ENCODE peak calls at places on chromosomes 4 and X, in eight cellular contexts. O is tibial nerve; Q is adrenal gland; T is breast epithelium; A is A549; W is CD8-positive, alpha-beta memory T cell; N is mesenchymal stem cell; M is stomach. X is an unnamed sample.

GRCh38 chr4:111510535-111510934 is 634.7 kb upstream of the FAM241A start:
- DNase-seq in O (no peak), T (no peak), M (no peak), Q (no peak), W (no peak), N (no peak), A (peak), X (no peak)

GRCh38 chr4:133711817-133712216 is 489.8 kb downstream of the PABPC4L start:
- DNase-seq in Q (no peak), N (peak), W (no peak), O (no peak), M (no peak), T (no peak), A (peak), X (no peak)

GRCh38 chrX:136477026-136477425 is 10.7 kb upstream of the BRS3 start:
- DNase-seq in N (no peak), O (no peak), A (no peak), Q (no peak), M (no peak), T (no peak), W (no peak), X (no peak)

GRCh38 chr4:169229571-169230028 is 41.2 kb downstream of the SH3RF1 start:
- DNase-seq in T (no peak), W (no peak), O (no peak), N (peak), A (peak), Q (no peak), M (no peak), X (no peak)

GRCh38 chr4:101785476-101785875 is 5.1 kb upstream of the BANK1 start:
- DNase-seq in A (no peak), Q (no peak), M (no peak), W (no peak), O (no peak), T (no peak), N (no peak), X (peak)

GRCh38 chr4:101222156-101222845 is 125.0 kb downstream of the PPP3CA start:
- DNase-seq in O (no peak), Q (no peak), A (no peak), M (no peak), N (no peak), W (no peak), T (no peak), X (no peak)

GRCh38 chrX:40132751-40133150 is 35.0 kb upstream of the BCOR start:
- DNase-seq in Q (peak), O (peak), N (peak), W (no peak), A (peak), M (peak), T (no peak), X (peak)

GRCh38 chr4:43690121-43690520 is 758.5 kb downstream of the KCTD8 start:
- DNase-seq in O (no peak), Q (no peak), A (no peak), N (no peak), W (no peak), T (no peak), M (no peak), X (no peak)

GRCh38 chrX:108001218-108001814 is 19.1 kb upstream of the TEX13B start:
- DNase-seq in T (no peak), A (peak), Q (no peak), M (no peak), W (peak), N (peak), O (no peak), X (peak)

GRCh38 chr4:73523126-73523525 is 41.6 kb downstream of the AFM start:
- DNase-seq in O (no peak), A (no peak), M (no peak), T (no peak), Q (no peak), N (no peak), W (no peak), X (no peak)

GRCh38 chr4:182307746-182308145 is 64.5 kb downstream of the TENM3 start:
- DNase-seq in W (no peak), A (no peak), Q (peak), M (no peak), T (peak), O (peak), N (peak), X (no peak)

GRCh38 chr4:84804126-84804525 is 162.4 kb downstream of the WDFY3 start:
- DNase-seq in M (no peak), A (no peak), Q (no peak), N (peak), O (no peak), T (no peak), W (no peak), X (no peak)

DNA sequence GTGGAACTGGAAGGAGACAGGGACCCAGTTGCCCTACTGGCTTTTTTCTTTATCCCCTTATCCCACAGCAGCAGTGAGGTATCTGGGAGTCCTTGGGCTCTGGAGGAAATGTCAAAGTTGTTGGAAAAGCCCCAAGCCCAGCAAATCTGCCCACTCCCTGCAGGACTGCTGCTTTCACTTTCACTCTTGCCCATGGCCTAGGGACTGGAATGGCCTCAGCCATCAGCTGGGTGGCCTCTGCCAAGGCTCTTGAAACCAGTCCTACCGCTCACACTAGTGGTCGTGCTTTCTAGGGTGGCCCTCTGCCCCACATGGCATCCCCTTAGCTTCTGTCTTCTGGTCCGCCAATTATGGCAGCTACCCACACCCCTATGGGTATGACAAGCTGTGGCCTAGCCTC is 9.7 kb upstream of the RHOXF1 start:
- DNase-seq in Q (peak), T (no peak), W (no peak), M (no peak), N (peak), A (no peak), O (no peak), X (peak)
- H3K27ac ChIP-seq in Q (no peak), T (no peak), W (no peak), M (no peak), N (no peak), A (no peak), O (no peak), X (no peak)

DNA sequence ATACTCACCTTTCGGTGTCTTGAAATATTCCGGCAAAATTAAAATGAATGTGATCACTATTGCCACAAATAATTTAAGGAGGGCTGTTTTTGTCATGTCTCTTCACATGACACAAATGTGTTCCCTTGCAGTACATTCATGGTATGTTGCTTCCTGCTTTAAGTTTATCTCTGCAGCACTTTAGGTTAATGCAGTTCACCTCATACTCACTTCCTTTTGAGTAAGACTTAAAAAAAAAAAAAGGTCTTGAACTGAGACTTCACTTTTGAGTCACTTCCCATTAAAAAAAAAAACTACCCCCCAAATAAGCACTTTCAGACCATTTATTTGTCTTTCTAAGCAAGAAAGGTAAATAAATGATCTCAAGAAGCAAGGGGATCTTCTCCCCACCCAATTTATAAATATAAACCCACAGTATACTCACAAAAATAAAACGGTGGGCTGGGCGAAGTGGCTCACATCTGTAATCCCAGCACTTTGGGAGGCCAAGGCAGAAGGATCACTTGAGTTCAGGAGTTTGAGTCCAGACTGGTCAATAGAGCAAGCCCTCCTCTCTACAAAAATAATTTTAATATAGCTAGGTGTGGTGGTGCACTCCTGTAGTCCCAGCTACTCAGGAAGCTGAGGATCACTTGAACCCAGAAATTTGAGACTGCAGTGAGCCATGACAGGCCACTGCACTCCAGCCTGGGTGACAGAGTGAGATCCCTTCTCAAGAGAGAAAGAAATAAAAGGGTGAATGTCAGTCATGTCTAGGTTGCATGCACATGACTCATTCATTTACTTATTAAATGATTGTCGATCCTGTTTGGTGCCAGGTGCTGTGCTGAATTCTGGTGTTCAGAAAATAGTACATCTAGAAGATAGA is at the start of gene TMEM156:
- DNase-seq in T (no peak), M (no peak), N (peak), A (peak), Q (no peak), O (no peak), W (peak), X (peak)
- H3K4me3 ChIP-seq in T (no peak), M (no peak), N (no peak), A (peak), Q (no peak), O (no peak), W (peak), X (no peak)

DNA sequence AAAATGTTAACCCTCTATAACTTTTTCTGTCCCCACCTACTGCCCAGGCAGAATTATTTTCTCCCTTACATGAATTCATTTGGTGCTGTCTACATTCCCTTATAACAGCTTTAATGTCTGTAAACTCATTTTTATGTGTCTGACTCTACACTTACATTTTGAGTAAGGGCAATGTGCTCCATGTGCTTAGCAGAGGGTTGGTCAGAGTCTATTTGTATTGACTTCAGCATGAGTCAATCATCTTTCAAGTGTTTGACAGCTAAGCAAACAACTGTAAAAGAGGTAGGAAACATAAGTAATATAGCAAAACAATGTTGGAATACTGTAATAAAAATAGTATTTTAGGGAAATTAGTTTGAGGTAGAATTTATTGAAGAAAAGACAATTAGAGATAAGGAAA is 6.3 kb downstream of the IL15 start:
- DNase-seq in O (no peak), T (no peak), A (peak), M (no peak), N (no peak), W (no peak), Q (no peak), X (no peak)
- H3K27ac ChIP-seq in O (no peak), T (no peak), A (peak), M (peak), N (no peak), W (no peak), Q (no peak), X (no peak)

DNA sequence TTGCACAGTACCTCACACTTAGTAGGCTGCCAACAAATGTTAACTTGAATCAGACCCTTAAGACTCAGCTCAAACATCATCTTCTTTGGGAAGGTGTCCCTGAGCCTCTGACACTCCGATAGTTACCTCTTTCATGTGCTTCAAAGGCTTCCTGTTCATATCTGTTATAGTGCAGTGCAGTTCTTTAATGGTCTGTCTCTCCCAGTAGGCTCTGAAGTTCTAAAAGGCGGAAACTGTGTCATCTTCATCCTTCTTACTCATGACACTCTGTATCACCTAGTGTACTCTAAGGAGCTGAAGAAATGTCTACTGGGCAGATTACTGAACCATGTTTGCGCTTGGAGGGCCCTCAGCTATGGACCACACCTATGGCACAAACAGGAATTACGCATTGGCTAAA is 2.1 kb upstream of the DIAPH2 start:
- DNase-seq in O (no peak), A (no peak), Q (no peak), W (peak), T (no peak), N (no peak), M (no peak), X (no peak)
- H3K4me3 ChIP-seq in O (no peak), A (no peak), Q (no peak), W (no peak), T (no peak), N (no peak), M (no peak), X (no peak)

DNA sequence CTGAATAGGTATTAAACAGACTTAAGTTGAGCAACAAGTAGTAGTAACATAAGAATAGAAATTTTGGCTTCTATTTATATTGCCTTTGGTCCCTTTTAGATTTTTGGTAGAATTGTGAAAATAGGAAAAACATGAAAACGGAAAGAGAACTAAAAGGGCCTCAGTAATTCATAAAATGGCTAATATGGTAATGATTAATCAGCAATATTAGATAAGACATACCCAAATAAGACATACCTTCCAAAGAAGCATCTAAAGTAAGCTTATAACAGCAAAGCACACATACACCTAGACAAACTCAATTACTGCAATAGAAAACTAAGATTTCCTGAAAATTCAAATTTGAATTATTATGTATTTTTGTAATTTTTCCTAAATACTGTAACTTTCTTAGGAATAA is 46.4 kb downstream of the CHIC2 start:
- DNase-seq in O (no peak), T (no peak), M (no peak), A (no peak), Q (no peak), N (no peak), W (no peak), X (no peak)
- H3K27ac ChIP-seq in O (no peak), T (no peak), M (no peak), A (no peak), Q (no peak), N (no peak), W (no peak), X (no peak)

DNA sequence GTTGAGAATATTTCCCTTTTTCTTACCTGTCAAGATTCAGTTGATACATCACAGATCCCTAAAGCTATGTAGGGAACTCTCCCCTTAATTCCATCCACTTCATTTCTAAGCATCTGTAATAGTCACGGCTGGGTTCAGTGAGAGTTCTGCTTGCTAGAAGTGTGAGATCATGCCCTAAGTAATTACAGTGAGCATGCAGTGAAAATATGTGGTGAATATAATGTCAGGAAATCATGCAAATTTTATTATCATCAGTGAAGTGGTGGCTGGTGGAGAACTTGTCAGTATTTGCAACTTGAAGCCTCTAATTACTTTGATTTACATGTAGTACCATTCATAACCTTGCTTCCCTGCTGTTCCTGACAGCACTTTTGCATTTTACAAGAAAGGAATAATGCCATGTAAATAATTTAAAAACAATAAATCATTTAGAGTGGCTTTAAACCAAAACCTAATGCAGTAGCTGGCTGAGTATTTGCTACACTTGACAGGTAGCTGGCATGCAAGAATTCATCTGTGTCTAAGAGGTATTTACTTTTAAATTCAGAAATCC is 28.3 kb upstream of the CFAP299 start:
- DNase-seq in A (no peak), N (peak), M (no peak), T (no peak), Q (no peak), O (no peak), W (no peak), X (no peak)
- H3K4me3 ChIP-seq in A (no peak), N (no peak), M (no peak), T (no peak), Q (no peak), O (no peak), W (no peak), X (no peak)

GRCh38 chr4:55365347-55365728 is 19.3 kb downstream of the SRD5A3 start:
- DNase-seq in A (no peak), Q (no peak), O (no peak), T (no peak), M (no peak), N (no peak), W (no peak), X (no peak)

GRCh38 chr4:55366621-55367020 is 20.6 kb downstream of the SRD5A3 start:
- DNase-seq in O (no peak), A (no peak), Q (no peak), T (no peak), M (no peak), W (no peak), N (no peak), X (no peak)

GRCh38 chr4:55364691-55365346 is 18.8 kb downstream of the SRD5A3 start:
- DNase-seq in W (no peak), A (no peak), N (no peak), O (no peak), Q (no peak), M (no peak), T (no peak), X (no peak)

GRCh38 chr4:55369968-55370367 is 23.9 kb downstream of the SRD5A3 start:
- DNase-seq in T (no peak), A (no peak), N (no peak), M (no peak), Q (no peak), O (no peak), W (no peak), X (no peak)

GRCh38 chr4:55367084-55367722 is 21.2 kb downstream of the SRD5A3 start:
- DNase-seq in A (no peak), T (no peak), N (no peak), W (no peak), Q (no peak), O (no peak), M (no peak), X (no peak)
- H3K27ac ChIP-seq in A (no peak), T (no peak), N (peak), W (no peak), Q (no peak), O (no peak), M (no peak), X (no peak)

DNA sequence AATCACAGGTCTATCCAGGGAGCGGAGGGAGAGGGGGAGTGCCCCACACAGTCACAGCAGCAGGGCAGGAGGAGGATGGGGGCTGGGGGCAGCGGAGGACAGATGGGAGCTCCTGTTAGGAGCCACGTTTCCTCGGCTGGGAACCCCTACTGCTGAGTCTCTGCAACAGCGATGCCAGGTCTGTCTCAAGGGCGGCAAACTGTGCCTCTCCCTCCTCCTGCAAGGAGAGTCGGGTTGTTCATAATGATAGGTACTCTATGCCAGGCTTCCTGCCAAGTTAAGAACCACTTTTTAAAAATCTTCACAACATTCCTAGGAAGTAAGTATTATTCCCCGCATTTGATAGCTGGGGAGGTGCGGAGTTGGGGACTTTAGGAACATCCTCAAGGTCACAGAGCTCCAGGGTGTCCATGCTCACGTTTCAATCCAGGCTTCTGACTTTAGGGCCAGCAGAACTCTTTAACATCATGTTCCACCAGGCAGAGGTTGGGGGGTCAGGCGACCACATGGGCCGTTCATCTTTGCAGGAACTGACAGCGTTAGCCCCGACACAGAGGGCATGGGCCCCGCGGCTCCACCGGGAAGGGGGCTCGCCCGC is 98.3 kb upstream of the MAML3 start:
- DNase-seq in W (no peak), Q (peak), A (peak), T (peak), M (peak), O (no peak), N (no peak), X (peak)
- H3K4me3 ChIP-seq in W (no peak), Q (peak), A (peak), T (peak), M (peak), O (peak), N (peak), X (peak)

GRCh38 chr4:54032558-54033135 is 31.8 kb downstream of the CHIC2 start:
- DNase-seq in T (no peak), Q (no peak), A (no peak), W (no peak), N (no peak), O (no peak), M (no peak), X (no peak)
- H3K27ac ChIP-seq in T (no peak), Q (no peak), A (no peak), W (no peak), N (no peak), O (no peak), M (no peak), X (no peak)